ENCODE peak calls at places on chromosomes 16 and 17, in seven cellular contexts. P is CD8-positive, alpha-beta memory T cell; W is A549; U is IMR-90; O is adipocyte; C is ovary; T is BE2C. Y is an unnamed sample. For H3K4me1, the result is how much of the 10 kb centered on the place peaks cover.

GRCh38 chr16:4936991-4937781 is at the start of gene PPL:
- DNase-seq in P (no peak), W (peak), U (no peak), O (no peak), C (peak), T (no peak), Y (no peak)

GRCh38 chr16:3645108-3645503 is 9.4 kb upstream of the DNASE1 start:
- DNase-seq in P (no peak), W (no peak), U (no peak), O (no peak), C (no peak), T (no peak), Y (no peak)

GRCh38 chr16:53789159-53789558 is 85.2 kb downstream of the FTO start:
- DNase-seq in P (no peak), W (no peak), U (peak), O (peak), C (no peak), T (no peak), Y (no peak)

GRCh38 chr16:50568187-50568830 is 20.1 kb downstream of the NKD1 start:
- DNase-seq in P (no peak), W (no peak), U (no peak), O (no peak), C (no peak), T (no peak), Y (no peak)

GRCh38 chr17:79840989-79841286 is 1.7 kb upstream of the CBX4 start:
- DNase-seq in P (no peak), W (no peak), U (no peak), O (no peak), C (no peak), T (no peak), Y (no peak)

GRCh38 chr17:82659886-82660285 is 11.6 kb upstream of the WDR45B start:
- DNase-seq in P (no peak), W (no peak), U (no peak), O (no peak), C (no peak), T (no peak), Y (no peak)

GRCh38 chr16:87080571-87081167 is 236.5 kb downstream of the C16orf95 start:
- DNase-seq in P (no peak), W (no peak), U (no peak), O (no peak), C (no peak), T (no peak), Y (no peak)

GRCh38 chr17:73099504-73099903 is 7.0 kb upstream of the SLC39A11 start:
- DNase-seq in P (no peak), W (no peak), U (no peak), O (no peak), C (no peak), T (no peak), Y (no peak)

GRCh38 chr17:57261084-57261461 is 4.8 kb downstream of the MSI2 start:
- DNase-seq in P (no peak), W (no peak), U (no peak), O (no peak), C (no peak), T (no peak), Y (no peak)

GRCh38 chr17:37060966-37061365 is 112.2 kb downstream of the AATF start:
- DNase-seq in P (no peak), W (no peak), U (no peak), O (no peak), C (no peak), T (no peak), Y (no peak)

GRCh38 chr16:10824111-10824893 is 5.7 kb upstream of the TVP23A start:
- DNase-seq in P (no peak), W (no peak), U (no peak), O (no peak), C (peak), T (no peak), Y (no peak)

GRCh38 chr17:79804856-79805696 is 8.2 kb upstream of the CBX8 start:
- DNase-seq in P (no peak), W (no peak), U (no peak), O (no peak), C (no peak), T (no peak), Y (no peak)

GRCh38 chr16:4316732-4317461 is 1.0 kb downstream of the GLIS2 start:
- DNase-seq in P (no peak), W (peak), U (no peak), O (peak), C (peak), T (no peak), Y (no peak)

GRCh38 chr17:37802712-37803416 is 58.0 kb upstream of the HNF1B start:
- DNase-seq in P (no peak), W (no peak), U (peak), O (peak), C (no peak), T (peak), Y (no peak)

GRCh38 chr16:56542039-56542438 is 22.2 kb upstream of the BBS2 start:
- DNase-seq in P (no peak), W (no peak), U (no peak), O (no peak), C (no peak), T (no peak), Y (no peak)

GRCh38 chr17:4256952-4257351 is 6.8 kb downstream of the ANKFY1 start:
- DNase-seq in P (no peak), W (no peak), U (no peak), O (no peak), C (no peak), T (no peak), Y (no peak)
- H3K4me3 ChIP-seq in P (no peak), W (no peak), U (no peak), O (no peak), C (no peak), T (no peak), Y (no peak)

GRCh38 chr17:28747801-28748750 is 4.3 kb downstream of the TRAF4 start:
- DNase-seq in P (no peak), W (no peak), U (no peak), O (no peak), C (peak), T (no peak), Y (no peak)
- H3K4me1 ChIP-seq in P (under half), W (half or more), U (under half), O (under half), C (under half), T (under half), Y (under half)

GRCh38 chr17:171871-172270 is 9.6 kb downstream of the DOC2B start:
- DNase-seq in P (no peak), W (no peak), U (no peak), O (no peak), C (no peak), T (no peak), Y (no peak)
- H3K4me3 ChIP-seq in P (no peak), W (no peak), U (no peak), O (no peak), C (no peak), T (no peak), Y (no peak)

DNA sequence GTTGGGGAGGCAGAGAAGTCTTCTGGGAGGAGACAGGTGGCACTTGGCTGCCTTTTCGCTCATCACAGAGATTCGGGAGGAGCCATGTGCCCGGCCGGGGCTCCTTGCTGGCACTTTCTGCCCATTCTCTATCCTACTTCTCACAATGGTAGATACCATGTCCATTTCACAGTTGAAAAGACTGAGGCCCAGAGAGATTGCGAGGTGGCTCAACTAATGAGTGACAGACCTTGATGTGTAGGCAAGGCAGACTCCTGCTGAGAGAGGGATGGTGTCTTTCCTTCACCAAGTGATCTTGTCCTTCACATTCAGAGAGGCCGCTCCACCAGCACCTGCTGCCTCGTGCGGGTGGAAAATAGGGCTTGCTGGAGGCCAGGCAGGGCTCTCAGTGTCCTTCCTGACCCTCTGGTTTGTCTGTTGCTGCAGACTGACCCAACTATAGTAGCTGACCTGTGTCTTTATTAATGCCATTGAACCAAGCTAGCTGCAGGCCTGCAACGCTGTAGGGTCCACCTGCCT is 42.1 kb downstream of the MPRIP start:
- DNase-seq in P (no peak), W (no peak), U (no peak), O (no peak), C (no peak), T (no peak), Y (no peak)
- H3K4me1 ChIP-seq in P (under half), W (half or more), U (under half), O (under half), C (under half), T (under half), Y (under half)

DNA sequence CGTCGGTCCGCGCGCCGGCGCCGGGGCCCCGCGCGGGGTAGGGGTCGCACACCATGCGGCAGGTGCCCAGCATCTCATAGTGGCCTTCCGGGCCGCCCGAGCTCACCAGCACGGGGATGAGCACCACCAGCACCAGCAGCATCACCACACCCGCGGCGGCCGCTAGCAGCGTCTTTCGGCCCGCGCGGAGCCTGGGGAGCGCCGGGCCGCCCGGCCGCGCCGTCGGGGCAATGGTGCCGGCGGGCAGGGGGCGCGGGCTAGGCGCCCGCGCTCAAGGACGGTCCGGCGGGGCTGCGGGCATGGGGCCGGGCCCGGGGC is 237 bp downstream of the C1QL1 start:
- DNase-seq in P (no peak), W (no peak), U (no peak), O (no peak), C (no peak), T (no peak), Y (no peak)
- H3K4me3 ChIP-seq in P (no peak), W (peak), U (peak), O (no peak), C (no peak), T (no peak), Y (peak)

DNA sequence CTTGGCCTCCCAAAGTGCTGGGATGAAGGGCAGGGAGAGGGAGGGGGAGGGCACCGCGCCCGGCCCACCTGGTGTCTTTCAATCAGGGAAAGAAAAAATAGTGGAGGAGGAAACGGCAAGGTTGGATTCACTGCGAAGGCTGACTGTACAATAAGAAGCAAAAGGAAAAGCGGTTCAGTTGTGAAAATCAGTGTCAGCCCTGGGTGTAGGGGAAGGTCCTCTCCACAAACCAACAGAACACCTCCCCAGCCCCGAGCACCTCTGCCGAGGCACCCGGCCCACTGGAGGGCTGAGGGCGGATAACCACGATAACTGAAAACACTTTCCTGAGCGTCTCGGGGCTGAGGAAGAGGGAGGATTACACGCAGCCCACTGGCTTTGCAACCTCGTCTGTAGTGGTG is 1.4 kb upstream of the SPG7 start:
- DNase-seq in P (peak), W (no peak), U (no peak), O (no peak), C (no peak), T (no peak), Y (no peak)
- H3K4me1 ChIP-seq in P (under half), W (half or more), U (under half), O (under half), C (under half), T (under half), Y (under half)